ENCODE peak calls at places on chromosome 15, in four cellular contexts. C, R, E and L are unnamed samples.

GRCh38 chr15:35181538-35181937 is 96.4 kb upstream of the NANOGP8 start:
- DNase-seq in R (no peak), E (no peak), C (no peak), L (no peak)

GRCh38 chr15:45435124-45435903 is 57.0 kb upstream of the GATM start:
- DNase-seq in R (no peak), E (no peak), C (no peak), L (no peak)

GRCh38 chr15:93974804-93975481 is 256.4 kb upstream of the MCTP2 start:
- DNase-seq in E (no peak), C (no peak), R (no peak), L (no peak)

GRCh38 chr15:97026781-97027180 is 696.3 kb downstream of the NR2F2 start:
- DNase-seq in E (no peak), C (no peak), R (no peak), L (no peak)

GRCh38 chr15:70974004-70974832 is 81.6 kb downstream of the LRRC49 start:
- DNase-seq in R (no peak), E (no peak), C (peak), L (no peak)

GRCh38 chr15:37907136-37907535 is 27.3 kb upstream of the TMCO5A start:
- DNase-seq in C (no peak), R (no peak), E (no peak), L (no peak)

GRCh38 chr15:46111730-46112129 is 476.9 kb downstream of the SQOR start:
- DNase-seq in R (no peak), C (no peak), E (no peak), L (no peak)

GRCh38 chr15:79432345-79433311 is 492 bp downstream of the MINAR1 start:
- DNase-seq in C (no peak), R (no peak), E (no peak), L (no peak)

GRCh38 chr15:80588801-80589200 is 106.3 kb upstream of the ABHD17C start:
- DNase-seq in R (no peak), E (no peak), C (no peak), L (no peak)

GRCh38 chr15:90558182-90558581 is 28.5 kb downstream of the CRTC3 start:
- DNase-seq in C (no peak), E (no peak), R (no peak), L (no peak)

GRCh38 chr15:42730135-42730534 is 6.8 kb downstream of the CDAN1 start:
- DNase-seq in C (no peak), E (no peak), R (no peak), L (no peak)

GRCh38 chr15:64461577-64462162 is 1.3 kb downstream of the ZNF609 start:
- DNase-seq in R (peak), E (peak), C (peak), L (no peak)

GRCh38 chr15:90058308-90058707 is 44.0 kb downstream of the IDH2 start:
- DNase-seq in R (no peak), C (no peak), E (no peak), L (no peak)

GRCh38 chr15:96002890-96003859 is 327.3 kb upstream of the NR2F2 start:
- DNase-seq in E (no peak), R (no peak), C (no peak), L (no peak)

GRCh38 chr15:74631087-74631385 is 15.4 kb downstream of the CLK3 start:
- DNase-seq in C (no peak), E (no peak), R (no peak), L (no peak)

GRCh38 chr15:91537868-91538267 is 315.6 kb upstream of the SLCO3A1 start:
- DNase-seq in E (no peak), R (no peak), C (no peak), L (no peak)

GRCh38 chr15:68984589-68984988 is 29.9 kb upstream of the NOX5 start:
- DNase-seq in E (no peak), C (no peak), R (no peak), L (no peak)

GRCh38 chr15:78995921-78996780 is 51.3 kb upstream of the CTSH start:
- DNase-seq in C (no peak), E (no peak), R (no peak), L (no peak)

GRCh38 chr15:46652256-46652655 is 1017.4 kb downstream of the SQOR start:
- DNase-seq in E (no peak), R (no peak), C (no peak), L (no peak)

GRCh38 chr15:63491116-63491817 is 13.1 kb upstream of the USP3 start:
- DNase-seq in C (no peak), R (no peak), E (no peak), L (no peak)

GRCh38 chr15:68511073-68511991 is 67.5 kb upstream of the CORO2B start:
- DNase-seq in E (no peak), C (no peak), R (no peak), L (no peak)

GRCh38 chr15:70323111-70323851 is 225.6 kb upstream of the TLE3 start:
- DNase-seq in C (no peak), E (no peak), R (no peak), L (no peak)

GRCh38 chr15:85618956-85619491 is 175.7 kb downstream of the KLHL25 start:
- DNase-seq in E (peak), R (peak), C (peak), L (peak)

GRCh38 chr15:63176302-63176701 is 13.1 kb upstream of the RAB8B start:
- DNase-seq in E (no peak), R (no peak), C (no peak), L (no peak)

GRCh38 chr15:98754283-98755022 is 106.1 kb downstream of the IGF1R start:
- DNase-seq in E (no peak), R (no peak), C (no peak), L (no peak)

GRCh38 chr15:33720952-33721351 is 247.3 kb upstream of the CHRM5 start:
- DNase-seq in C (no peak), R (no peak), E (no peak), L (no peak)

GRCh38 chr15:90104551-90104950 is 2.3 kb upstream of the IDH2 start:
- DNase-seq in E (no peak), C (no peak), R (no peak), L (no peak)

GRCh38 chr15:36808401-36809160 is 229.2 kb downstream of the CDIN1 start:
- DNase-seq in E (no peak), R (no peak), C (no peak), L (no peak)

GRCh38 chr15:38389924-38390542 is 63.9 kb upstream of the FAM98B start:
- DNase-seq in R (peak), E (peak), C (peak), L (peak)

GRCh38 chr15:36332301-36332700 is 247.1 kb upstream of the CDIN1 start:
- DNase-seq in C (no peak), R (no peak), E (no peak), L (no peak)

GRCh38 chr15:77864211-77865105 is 213.1 kb downstream of the TBC1D2B start:
- DNase-seq in R (no peak), C (no peak), E (no peak), L (no peak)

GRCh38 chr15:99984491-99985243 is 251.4 kb upstream of the LYSMD4 start:
- DNase-seq in E (no peak), R (no peak), C (no peak), L (no peak)

GRCh38 chr15:75732206-75732808 is 19.7 kb upstream of the CSPG4 start:
- DNase-seq in R (no peak), C (no peak), E (no peak), L (no peak)